ENCODE peak calls at places on chromosomes 5 and 9, in nine cellular contexts. One of them, this sample, is unnamed.

GRCh38 chr5:126106032-126106431 is 317.2 kb upstream of the GRAMD2B start:
- DNase-seq in AG04450: no peak
- DNase-seq in IMR-90: no peak
- DNase-seq in foreskin fibroblast: no peak
- DNase-seq in PC-9: no peak
- DNase-seq in H9: no peak
- DNase-seq in BJ: no peak
- DNase-seq in AG10803: no peak
- DNase-seq in mucosa of descending colon: no peak
- DNase-seq in this sample: peak

GRCh38 chr9:131734165-131734610 is 5.7 kb downstream of the RAPGEF1 start:
- DNase-seq in AG04450: no peak
- DNase-seq in IMR-90: no peak
- DNase-seq in foreskin fibroblast: no peak
- DNase-seq in PC-9: peak
- DNase-seq in H9: no peak
- DNase-seq in BJ: no peak
- DNase-seq in AG10803: peak
- DNase-seq in mucosa of descending colon: peak
- DNase-seq in this sample: no peak

GRCh38 chr5:53403758-53404157 is 76.7 kb upstream of the FST start:
- DNase-seq in AG04450: no peak
- DNase-seq in IMR-90: peak
- DNase-seq in foreskin fibroblast: peak
- DNase-seq in PC-9: no peak
- DNase-seq in H9: no peak
- DNase-seq in BJ: no peak
- DNase-seq in AG10803: peak
- DNase-seq in mucosa of descending colon: no peak
- DNase-seq in this sample: no peak

GRCh38 chr9:37382161-37382981 is 40.1 kb upstream of the GRHPR start:
- DNase-seq in AG04450: no peak
- DNase-seq in IMR-90: no peak
- DNase-seq in foreskin fibroblast: no peak
- DNase-seq in PC-9: no peak
- DNase-seq in H9: no peak
- DNase-seq in BJ: no peak
- DNase-seq in AG10803: no peak
- DNase-seq in mucosa of descending colon: no peak
- DNase-seq in this sample: no peak

GRCh38 chr9:91677354-91677753 is 253.7 kb upstream of the NFIL3 start:
- DNase-seq in AG04450: no peak
- DNase-seq in IMR-90: no peak
- DNase-seq in foreskin fibroblast: no peak
- DNase-seq in PC-9: no peak
- DNase-seq in H9: no peak
- DNase-seq in BJ: peak
- DNase-seq in AG10803: peak
- DNase-seq in mucosa of descending colon: no peak
- DNase-seq in this sample: no peak

GRCh38 chr9:102778756-102779155 is 216.4 kb upstream of the CYLC2 start:
- DNase-seq in AG04450: no peak
- DNase-seq in IMR-90: no peak
- DNase-seq in foreskin fibroblast: no peak
- DNase-seq in PC-9: no peak
- DNase-seq in H9: no peak
- DNase-seq in BJ: no peak
- DNase-seq in AG10803: no peak
- DNase-seq in mucosa of descending colon: no peak
- DNase-seq in this sample: no peak

GRCh38 chr9:85569988-85570387 is 171.8 kb downstream of the AGTPBP1 start:
- DNase-seq in AG04450: no peak
- DNase-seq in IMR-90: peak
- DNase-seq in foreskin fibroblast: peak
- DNase-seq in PC-9: no peak
- DNase-seq in H9: no peak
- DNase-seq in BJ: peak
- DNase-seq in AG10803: peak
- DNase-seq in mucosa of descending colon: no peak
- DNase-seq in this sample: peak

GRCh38 chr5:172484664-172485063 is 30.3 kb upstream of the SH3PXD2B start:
- DNase-seq in AG04450: no peak
- DNase-seq in IMR-90: no peak
- DNase-seq in foreskin fibroblast: no peak
- DNase-seq in PC-9: no peak
- DNase-seq in H9: no peak
- DNase-seq in BJ: no peak
- DNase-seq in AG10803: no peak
- DNase-seq in mucosa of descending colon: no peak
- DNase-seq in this sample: no peak

GRCh38 chr9:128628471-128629048 is 28.1 kb downstream of the DYNC2I2 start:
- DNase-seq in AG04450: no peak
- DNase-seq in IMR-90: no peak
- DNase-seq in foreskin fibroblast: no peak
- DNase-seq in PC-9: peak
- DNase-seq in H9: no peak
- DNase-seq in BJ: no peak
- DNase-seq in AG10803: no peak
- DNase-seq in mucosa of descending colon: peak
- DNase-seq in this sample: peak

GRCh38 chr5:11555171-11555570 is 349.1 kb downstream of the CTNND2 start:
- DNase-seq in AG04450: no peak
- DNase-seq in IMR-90: no peak
- DNase-seq in foreskin fibroblast: no peak
- DNase-seq in PC-9: no peak
- DNase-seq in H9: no peak
- DNase-seq in BJ: no peak
- DNase-seq in AG10803: no peak
- DNase-seq in mucosa of descending colon: no peak
- DNase-seq in this sample: no peak

GRCh38 chr5:174343826-174344225 is 298.3 kb downstream of the NSG2 start:
- DNase-seq in AG04450: no peak
- DNase-seq in IMR-90: no peak
- DNase-seq in foreskin fibroblast: no peak
- DNase-seq in PC-9: no peak
- DNase-seq in H9: no peak
- DNase-seq in BJ: no peak
- DNase-seq in AG10803: no peak
- DNase-seq in mucosa of descending colon: no peak
- DNase-seq in this sample: no peak

GRCh38 chr5:174342696-174343095 is 297.2 kb downstream of the NSG2 start:
- DNase-seq in AG04450: no peak
- DNase-seq in IMR-90: no peak
- DNase-seq in foreskin fibroblast: no peak
- DNase-seq in PC-9: no peak
- DNase-seq in H9: no peak
- DNase-seq in BJ: no peak
- DNase-seq in AG10803: no peak
- DNase-seq in mucosa of descending colon: no peak
- DNase-seq in this sample: no peak

GRCh38 chr5:174340221-174340620 is 294.7 kb downstream of the NSG2 start:
- DNase-seq in AG04450: no peak
- DNase-seq in IMR-90: peak
- DNase-seq in foreskin fibroblast: no peak
- DNase-seq in PC-9: no peak
- DNase-seq in H9: no peak
- DNase-seq in BJ: no peak
- DNase-seq in AG10803: peak
- DNase-seq in mucosa of descending colon: no peak
- DNase-seq in this sample: no peak

GRCh38 chr5:174347183-174347582 is 301.7 kb downstream of the NSG2 start:
- DNase-seq in AG04450: no peak
- DNase-seq in IMR-90: no peak
- DNase-seq in foreskin fibroblast: no peak
- DNase-seq in PC-9: no peak
- DNase-seq in H9: no peak
- DNase-seq in BJ: no peak
- DNase-seq in AG10803: no peak
- DNase-seq in mucosa of descending colon: no peak
- DNase-seq in this sample: no peak

GRCh38 chr5:174344335-174344734 is 298.8 kb downstream of the NSG2 start:
- DNase-seq in AG04450: no peak
- DNase-seq in IMR-90: no peak
- DNase-seq in foreskin fibroblast: no peak
- DNase-seq in PC-9: no peak
- DNase-seq in H9: peak
- DNase-seq in BJ: no peak
- DNase-seq in AG10803: no peak
- DNase-seq in mucosa of descending colon: no peak
- DNase-seq in this sample: no peak
- TF ChIP-seq CTCF in AG04450: no peak
- TF ChIP-seq CTCF in IMR-90: no peak
- TF ChIP-seq CTCF in foreskin fibroblast: no peak
- TF ChIP-seq CTCF in PC-9: no peak
- TF ChIP-seq CTCF in H9: peak
- TF ChIP-seq CTCF in BJ: no peak
- TF ChIP-seq CTCF in AG10803: no peak
- TF ChIP-seq CTCF in mucosa of descending colon: no peak
- TF ChIP-seq CTCF in this sample: no peak

DNA sequence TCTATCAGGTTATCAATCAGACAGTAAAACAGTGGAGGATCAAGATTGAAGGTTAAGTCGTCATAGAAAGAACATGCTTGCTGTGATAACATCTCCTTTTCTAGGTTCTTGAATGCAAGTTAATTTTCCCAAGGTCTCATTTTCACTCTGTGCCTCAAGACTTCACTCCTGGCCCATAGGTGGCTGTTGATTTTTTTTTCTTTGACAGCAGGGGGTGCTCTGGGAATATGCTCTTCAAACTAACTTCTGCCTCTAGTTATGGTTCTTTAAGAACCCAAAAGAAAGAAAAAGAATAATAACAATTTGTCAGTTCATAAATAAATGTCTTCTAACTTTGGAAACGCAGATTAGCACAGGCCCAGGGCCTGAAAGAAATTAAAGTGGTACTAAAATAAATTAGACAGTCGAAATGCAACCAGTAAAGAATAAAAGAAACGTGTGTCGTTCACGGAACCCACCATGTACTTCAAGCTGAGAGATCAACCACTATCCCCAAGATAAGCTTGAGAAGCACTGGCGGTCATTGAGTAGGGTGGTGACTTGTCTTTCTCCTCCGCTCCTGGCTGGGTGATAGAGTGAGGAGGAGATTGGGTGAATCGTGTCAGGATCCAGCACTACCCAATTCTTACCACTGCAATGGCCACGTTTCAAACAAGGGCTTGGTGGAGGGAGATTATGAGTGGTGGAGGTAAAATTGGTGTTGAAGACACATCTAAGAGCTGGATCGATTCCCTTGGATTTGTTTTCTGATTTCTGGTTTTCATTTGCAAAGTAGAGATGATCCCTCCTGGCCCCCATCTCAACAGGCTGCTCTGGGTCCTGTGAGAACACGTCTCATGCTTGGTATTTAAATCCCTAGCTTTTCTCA is 93.4 kb upstream of the IRX4 start:
- DNase-seq in AG04450: no peak
- DNase-seq in IMR-90: no peak
- DNase-seq in foreskin fibroblast: peak
- DNase-seq in PC-9: no peak
- DNase-seq in H9: no peak
- DNase-seq in BJ: no peak
- DNase-seq in AG10803: no peak
- DNase-seq in mucosa of descending colon: no peak
- DNase-seq in this sample: no peak
- TF ChIP-seq CTCF in AG04450: no peak
- TF ChIP-seq CTCF in IMR-90: no peak
- TF ChIP-seq CTCF in foreskin fibroblast: no peak
- TF ChIP-seq CTCF in PC-9: no peak
- TF ChIP-seq CTCF in H9: peak
- TF ChIP-seq CTCF in BJ: no peak
- TF ChIP-seq CTCF in AG10803: no peak
- TF ChIP-seq CTCF in mucosa of descending colon: no peak
- TF ChIP-seq CTCF in this sample: no peak

GRCh38 chr5:32585446-32586250 is at the start of gene SUB1:
- DNase-seq in AG04450: peak
- DNase-seq in IMR-90: peak
- DNase-seq in foreskin fibroblast: peak
- DNase-seq in PC-9: peak
- DNase-seq in H9: peak
- DNase-seq in BJ: peak
- DNase-seq in AG10803: peak
- DNase-seq in mucosa of descending colon: peak
- DNase-seq in this sample: peak
- TF ChIP-seq CTCF in AG04450: no peak
- TF ChIP-seq CTCF in IMR-90: peak
- TF ChIP-seq CTCF in foreskin fibroblast: no peak
- TF ChIP-seq CTCF in PC-9: no peak
- TF ChIP-seq CTCF in H9: peak
- TF ChIP-seq CTCF in BJ: peak
- TF ChIP-seq CTCF in AG10803: no peak
- TF ChIP-seq CTCF in mucosa of descending colon: no peak
- TF ChIP-seq CTCF in this sample: no peak

DNA sequence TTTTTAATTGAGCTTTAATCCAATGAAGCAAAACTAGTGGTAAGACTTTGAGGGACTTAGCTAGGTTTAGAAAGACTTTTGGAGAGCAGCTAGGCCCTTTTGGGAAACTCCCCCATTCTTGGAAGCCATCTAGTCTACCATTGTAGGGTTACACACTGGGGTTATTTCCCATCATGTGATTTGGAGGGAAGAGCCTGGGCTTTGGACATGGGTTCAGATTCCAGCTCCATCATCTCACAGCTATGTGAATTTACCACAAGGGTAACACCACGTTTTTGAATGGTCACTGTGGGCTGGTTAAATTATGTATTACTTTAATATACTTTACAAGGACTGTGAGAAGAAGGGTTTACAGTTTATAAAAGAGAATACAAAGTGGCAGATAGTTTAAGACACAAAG is 18.3 kb upstream of the TNFSF15 start:
- DNase-seq in AG04450: peak
- DNase-seq in IMR-90: peak
- DNase-seq in foreskin fibroblast: peak
- DNase-seq in PC-9: no peak
- DNase-seq in H9: no peak
- DNase-seq in BJ: peak
- DNase-seq in AG10803: peak
- DNase-seq in mucosa of descending colon: no peak
- DNase-seq in this sample: no peak
- TF ChIP-seq CTCF in AG04450: no peak
- TF ChIP-seq CTCF in IMR-90: no peak
- TF ChIP-seq CTCF in foreskin fibroblast: no peak
- TF ChIP-seq CTCF in PC-9: no peak
- TF ChIP-seq CTCF in H9: no peak
- TF ChIP-seq CTCF in BJ: no peak
- TF ChIP-seq CTCF in AG10803: no peak
- TF ChIP-seq CTCF in mucosa of descending colon: no peak
- TF ChIP-seq CTCF in this sample: no peak

DNA sequence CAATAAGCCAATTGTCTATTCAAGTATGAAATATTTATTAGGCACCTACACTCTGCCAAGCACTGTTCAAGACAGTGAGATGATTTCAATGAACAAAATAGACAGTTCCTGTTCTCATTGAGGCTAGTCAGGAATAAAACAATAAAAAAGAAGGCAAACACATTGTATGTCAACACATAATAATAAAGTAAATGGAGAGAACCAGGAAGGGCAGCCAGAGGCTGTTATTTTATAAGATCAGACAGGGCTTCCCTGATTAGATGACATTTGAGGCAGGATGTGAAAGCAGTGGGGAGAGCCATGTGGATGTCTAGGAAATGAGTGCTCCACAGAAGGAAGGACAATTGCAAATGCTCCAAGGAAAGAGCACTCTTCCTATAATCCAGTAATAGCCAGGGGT is 2371.1 kb downstream of the MAT2B start:
- DNase-seq in AG04450: no peak
- DNase-seq in IMR-90: no peak
- DNase-seq in foreskin fibroblast: no peak
- DNase-seq in PC-9: no peak
- DNase-seq in H9: no peak
- DNase-seq in BJ: no peak
- DNase-seq in AG10803: no peak
- DNase-seq in mucosa of descending colon: peak
- DNase-seq in this sample: no peak
- TF ChIP-seq CTCF in AG04450: no peak
- TF ChIP-seq CTCF in IMR-90: no peak
- TF ChIP-seq CTCF in foreskin fibroblast: no peak
- TF ChIP-seq CTCF in PC-9: no peak
- TF ChIP-seq CTCF in H9: no peak
- TF ChIP-seq CTCF in BJ: no peak
- TF ChIP-seq CTCF in AG10803: no peak
- TF ChIP-seq CTCF in mucosa of descending colon: no peak
- TF ChIP-seq CTCF in this sample: no peak